ENCODE peak calls at places on chromosomes 1 and 21, in nine cellular contexts. G, M, Z, W, F, A, D, T and O are unnamed samples.

GRCh38 chr21:28283652-28284490 is 708.8 kb downstream of the LTN1 start:
- DNase-seq in G (no peak), M (peak), Z (peak), W (peak), F (no peak), A (no peak), D (no peak), T (no peak), O (peak)

GRCh38 chr1:154808909-154809262 is 61.2 kb downstream of the KCNN3 start:
- DNase-seq in G (peak), M (no peak), Z (no peak), W (no peak), F (no peak), A (peak), D (no peak), T (no peak), O (no peak)

GRCh38 chr1:30929135-30929889 is 20.8 kb upstream of the SDC3 start:
- DNase-seq in G (peak), M (peak), Z (peak), W (peak), F (no peak), A (peak), D (no peak), T (peak), O (no peak)

GRCh38 chr1:236150972-236151371 is 8.6 kb downstream of the GPR137B start:
- DNase-seq in G (no peak), M (no peak), Z (no peak), W (no peak), F (no peak), A (no peak), D (no peak), T (no peak), O (no peak)

GRCh38 chr1:42680921-42681683 is 1.1 kb upstream of the YBX1 start:
- DNase-seq in G (peak), M (peak), Z (peak), W (peak), F (no peak), A (no peak), D (no peak), T (no peak), O (no peak)

GRCh38 chr1:202013601-202014000 is 3.2 kb downstream of the ELF3 start:
- DNase-seq in G (no peak), M (no peak), Z (no peak), W (no peak), F (no peak), A (no peak), D (no peak), T (no peak), O (no peak)

GRCh38 chr1:25435315-25436103 is 4.8 kb downstream of the MACO1 start:
- DNase-seq in G (no peak), M (peak), Z (peak), W (no peak), F (no peak), A (no peak), D (no peak), T (no peak), O (peak)

GRCh38 chr1:91596474-91596873 is 95.8 kb downstream of the CDC7 start:
- DNase-seq in G (no peak), M (peak), Z (peak), W (peak), F (no peak), A (no peak), D (peak), T (no peak), O (no peak)

GRCh38 chr1:193558491-193559028 is 372.1 kb upstream of the B3GALT2 start:
- DNase-seq in G (no peak), M (peak), Z (peak), W (peak), F (no peak), A (no peak), D (peak), T (no peak), O (peak)

GRCh38 chr1:228141082-228141870 is 1.2 kb downstream of the GUK1 start:
- DNase-seq in G (peak), M (peak), Z (peak), W (peak), F (peak), A (no peak), D (no peak), T (peak), O (peak)

GRCh38 chr1:93878501-93878888 is 511 bp downstream of the DNTTIP2 start:
- DNase-seq in G (peak), M (peak), Z (no peak), W (peak), F (no peak), A (peak), D (peak), T (peak), O (no peak)

GRCh38 chr1:164733070-164733469 is 174.1 kb downstream of the PBX1 start:
- DNase-seq in G (no peak), M (peak), Z (peak), W (no peak), F (no peak), A (no peak), D (no peak), T (no peak), O (no peak)

GRCh38 chr1:18643154-18644012 is 12.7 kb downstream of the PAX7 start:
- DNase-seq in G (no peak), M (no peak), Z (no peak), W (no peak), F (no peak), A (no peak), D (no peak), T (no peak), O (no peak)
- TF ChIP-seq CTCF in G (no peak), M (no peak), Z (no peak), W (no peak), F (no peak), A (no peak), D (no peak), T (no peak), O (no peak)

GRCh38 chr1:245431706-245432105 is 276.9 kb downstream of the KIF26B start:
- DNase-seq in G (no peak), M (no peak), Z (no peak), W (no peak), F (no peak), A (no peak), D (no peak), T (no peak), O (no peak)

GRCh38 chr1:245432221-245432620 is 277.4 kb downstream of the KIF26B start:
- DNase-seq in G (no peak), M (no peak), Z (no peak), W (no peak), F (no peak), A (no peak), D (no peak), T (no peak), O (no peak)

GRCh38 chr1:245436407-245436806 is 281.6 kb downstream of the KIF26B start:
- DNase-seq in G (no peak), M (no peak), Z (no peak), W (no peak), F (no peak), A (no peak), D (no peak), T (no peak), O (no peak)

GRCh38 chr1:245437401-245437800 is 282.6 kb downstream of the KIF26B start:
- DNase-seq in G (no peak), M (no peak), Z (no peak), W (no peak), F (no peak), A (no peak), D (no peak), T (no peak), O (no peak)

DNA sequence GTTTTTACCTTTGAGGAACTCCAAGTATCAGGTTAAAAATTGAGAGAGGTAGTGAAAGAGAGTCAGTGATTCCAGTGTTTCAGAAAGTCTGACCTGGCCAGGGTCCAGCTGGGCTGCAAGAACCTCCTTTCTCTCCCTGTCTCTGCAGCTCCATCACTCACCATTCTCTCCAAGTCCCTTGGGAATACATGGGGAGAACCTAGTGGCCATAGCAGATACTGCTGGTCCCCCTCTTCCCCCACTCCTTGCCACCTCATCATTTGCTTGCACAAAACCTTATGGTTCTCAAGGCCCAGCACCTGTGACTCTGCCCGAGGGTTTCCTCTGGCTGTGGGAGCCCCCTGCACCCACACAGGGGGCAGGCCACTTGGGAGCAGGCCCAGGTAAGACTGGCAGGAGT is 279.5 kb downstream of the KIF26B start:
- DNase-seq in G (no peak), M (no peak), Z (peak), W (no peak), F (no peak), A (no peak), D (no peak), T (no peak), O (no peak)
- TF ChIP-seq CTCF in G (no peak), M (peak), Z (peak), W (peak), F (no peak), A (peak), D (no peak), T (no peak), O (no peak)

GRCh38 chr1:189682591-189682990 is 795.1 kb downstream of the BRINP3 start:
- DNase-seq in G (no peak), M (no peak), Z (no peak), W (no peak), F (no peak), A (no peak), D (no peak), T (no peak), O (no peak)

GRCh38 chr1:189681252-189681919 is 796.3 kb downstream of the BRINP3 start:
- DNase-seq in G (no peak), M (no peak), Z (no peak), W (no peak), F (no peak), A (no peak), D (no peak), T (no peak), O (no peak)

GRCh38 chr1:189686288-189686687 is 791.4 kb downstream of the BRINP3 start:
- DNase-seq in G (no peak), M (no peak), Z (no peak), W (no peak), F (no peak), A (no peak), D (no peak), T (no peak), O (no peak)
- TF ChIP-seq CTCF in G (no peak), M (no peak), Z (no peak), W (no peak), F (no peak), A (no peak), D (no peak), T (no peak), O (no peak)

DNA sequence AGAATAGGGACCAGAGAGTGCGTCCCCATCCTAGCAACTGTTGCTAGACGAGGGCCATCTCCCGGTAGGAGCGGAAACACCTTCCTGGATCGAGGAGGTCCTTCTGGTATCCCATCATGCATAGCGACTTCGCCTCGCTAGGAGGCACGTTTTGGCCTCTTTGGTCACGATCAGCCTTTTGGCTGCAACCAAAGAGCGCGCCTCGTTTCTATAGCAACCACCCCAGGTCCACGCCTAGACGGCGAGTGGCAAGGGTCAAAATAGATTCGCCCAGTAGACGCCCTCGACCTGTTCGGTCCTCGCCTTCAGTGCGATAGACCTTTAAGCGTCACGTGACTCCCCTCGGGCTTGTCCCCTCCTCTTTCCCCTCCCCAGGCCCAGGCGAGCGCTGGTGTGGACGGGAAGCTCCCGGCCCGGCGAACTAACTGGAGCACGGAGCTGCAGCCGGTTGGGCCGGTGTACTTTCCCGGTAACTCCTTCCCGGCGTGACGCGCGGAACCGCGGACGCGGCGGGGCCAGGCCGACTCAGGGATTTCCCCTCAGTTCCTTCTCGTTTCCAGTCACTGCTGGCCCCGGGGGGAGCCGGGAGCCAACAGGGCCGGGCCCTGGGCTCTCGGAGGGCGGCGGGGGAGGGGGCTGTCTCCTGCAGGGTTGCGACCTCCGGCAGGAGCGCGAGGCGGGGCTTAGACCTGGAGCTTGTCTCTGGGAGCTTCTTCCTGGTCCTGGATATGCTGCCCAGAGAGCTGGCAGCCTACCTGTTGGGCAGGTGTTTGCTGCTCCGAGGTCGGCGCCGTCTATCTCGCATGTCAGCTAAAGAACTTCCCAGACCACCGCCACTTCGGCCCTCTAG is at the start of gene DNAJC16:
- DNase-seq in G (peak), M (peak), Z (peak), W (peak), F (peak), A (peak), D (peak), T (peak), O (peak)
- TF ChIP-seq CTCF in G (no peak), M (peak), Z (peak), W (peak), F (peak), A (peak), D (no peak), T (no peak), O (peak)

DNA sequence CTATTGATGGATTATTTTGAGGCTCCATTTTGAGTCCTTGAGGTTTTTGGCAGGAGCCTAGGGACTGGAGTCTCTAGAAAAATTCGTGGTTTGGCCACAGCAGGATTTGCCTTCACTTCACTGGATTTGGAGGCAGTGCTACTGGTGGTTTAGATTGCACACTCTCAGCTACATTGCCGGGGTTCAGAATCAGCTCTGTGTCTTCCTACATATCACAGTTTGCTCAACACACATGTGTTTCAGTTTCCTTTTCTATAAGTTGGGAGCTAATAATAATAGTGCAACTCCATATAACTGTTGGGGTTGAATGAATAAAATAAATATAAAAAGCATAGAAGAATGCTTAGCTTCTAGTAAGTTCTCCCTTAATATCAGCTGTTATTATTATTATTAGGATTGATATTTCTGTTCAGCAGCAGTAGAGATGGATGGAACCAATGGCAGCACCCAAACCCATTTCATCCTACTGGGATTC is at the start of gene OR2W3:
- DNase-seq in G (no peak), M (no peak), Z (no peak), W (no peak), F (no peak), A (no peak), D (no peak), T (no peak), O (no peak)
- TF ChIP-seq CTCF in G (no peak), M (no peak), Z (no peak), W (no peak), F (no peak), A (no peak), D (no peak), T (no peak), O (no peak)

GRCh38 chr1:204821924-204822323 is 48.7 kb upstream of the NFASC start:
- DNase-seq in G (no peak), M (no peak), Z (no peak), W (no peak), F (no peak), A (no peak), D (no peak), T (no peak), O (no peak)
- TF ChIP-seq CTCF in G (no peak), M (no peak), Z (no peak), W (no peak), F (no peak), A (no peak), D (no peak), T (no peak), O (no peak)